ENCODE peak calls at places on chromosomes 16 and 17, in seven cellular contexts. D is ascending aorta, X is NCI-H774, R is SIG-M5, J is H9, I is left ventricle myocardium inferior, V is NCI-H748 treated with DMSO at 0.1 percent for 48 hours. Z is an unnamed sample.

GRCh38 chr16:89019511-89019910 is 42.5 kb upstream of the CBFA2T3 start:
- DNase-seq in D (no peak), X (no peak), R (no peak), J (no peak), I (peak; percentile 7), V (no peak), Z (no peak)

GRCh38 chr17:27366438-27366837 is 72.5 kb downstream of the WSB1 start:
- DNase-seq in D (no peak), X (no peak), R (no peak), J (no peak), I (no peak), V (no peak), Z (no peak)

GRCh38 chr17:64217249-64217652 is 45.8 kb downstream of the TEX2 start:
- DNase-seq in D (no peak), X (no peak), R (no peak), J (no peak), I (no peak), V (no peak), Z (no peak)

GRCh38 chr17:15278381-15278780 is 13.3 kb upstream of the PMP22 start:
- DNase-seq in D (no peak), X (no peak), R (no peak), J (no peak), I (no peak), V (no peak), Z (no peak)

GRCh38 chr17:50101346-50102163 is 6.4 kb downstream of the PDK2 start:
- DNase-seq in D (no peak), X (no peak), R (no peak), J (peak; percentile 54), I (peak; percentile 70), V (no peak), Z (no peak)

GRCh38 chr16:351804-352520 is 561 bp downstream of the AXIN1 start:
- DNase-seq in D (no peak), X (no peak), R (no peak), J (no peak), I (peak; percentile 41), V (no peak), Z (no peak)

GRCh38 chr17:66548158-66548557 is 245.7 kb downstream of the PRKCA start:
- DNase-seq in D (no peak), X (no peak), R (no peak), J (no peak), I (no peak), V (no peak), Z (no peak)

GRCh38 chr17:57295526-57296023 is 39.3 kb downstream of the MSI2 start:
- DNase-seq in D (no peak), X (no peak), R (no peak), J (no peak), I (no peak), V (peak; percentile 36), Z (no peak)

GRCh38 chr17:38342886-38343607 is 709 bp downstream of the GPR179 start:
- DNase-seq in D (no peak), X (no peak), R (no peak), J (peak; percentile 28), I (no peak), V (no peak), Z (no peak)

GRCh38 chr17:39027037-39027436 is 59.8 kb upstream of the FBXO47 start:
- DNase-seq in D (no peak), X (peak; percentile 59), R (no peak), J (peak; percentile 77), I (peak; percentile 82), V (peak; percentile 39), Z (peak; percentile 90)

GRCh38 chr16:19219836-19220235 is 51.8 kb downstream of the SYT17 start:
- DNase-seq in D (no peak), X (no peak), R (no peak), J (no peak), I (no peak), V (no peak), Z (no peak)

GRCh38 chr17:28612936-28613872 is 781 bp downstream of the RSKR start:
- DNase-seq in D (no peak), X (no peak), R (no peak), J (peak; percentile 71), I (no peak), V (no peak), Z (peak; percentile 18)

GRCh38 chr17:2207815-2208515 is 95.6 kb downstream of the SMG6 start:
- DNase-seq in D (no peak), X (no peak), R (no peak), J (no peak), I (no peak), V (no peak), Z (no peak)